ENCODE peak calls at places on chromosome 21, in nine cellular contexts. P, G, E, J, L, R, Y, D and S are unnamed samples.

GRCh38 chr21:46667191-46667734 is 31.8 kb downstream of the PRMT2 start:
- DNase-seq in Y (peak), D (peak), G (peak), J (peak), E (peak), R (no peak), P (no peak), L (no peak), S (peak)

GRCh38 chr21:26448751-26449150 is 124.3 kb downstream of the CYYR1 start:
- DNase-seq in J (no peak), G (no peak), L (no peak), D (no peak), E (no peak), Y (no peak), R (no peak), P (no peak), S (no peak)

GRCh38 chr21:16713331-16714114 is 799.3 kb upstream of the CXADR start:
- DNase-seq in L (no peak), G (no peak), E (no peak), P (no peak), R (no peak), Y (no peak), D (no peak), J (no peak), S (no peak)

GRCh38 chr21:42190492-42190875 is 28.5 kb upstream of the ABCG1 start:
- DNase-seq in P (peak), R (no peak), D (no peak), J (no peak), G (no peak), Y (no peak), L (no peak), E (no peak), S (no peak)

GRCh38 chr21:43968410-43969114 is 43.5 kb upstream of the TRAPPC10 start:
- DNase-seq in D (no peak), Y (no peak), R (no peak), P (no peak), J (no peak), L (no peak), G (no peak), E (no peak), S (no peak)

GRCh38 chr21:38990424-38990794 is 184.7 kb downstream of the ETS2 start:
- DNase-seq in G (peak), J (no peak), L (no peak), D (no peak), P (no peak), Y (peak), R (no peak), E (no peak), S (no peak)

GRCh38 chr21:38955495-38955894 is 149.8 kb downstream of the ETS2 start:
- DNase-seq in G (no peak), Y (peak), P (peak), E (no peak), D (no peak), R (no peak), J (no peak), L (no peak), S (no peak)

GRCh38 chr21:17371470-17371869 is 141.4 kb upstream of the CXADR start:
- DNase-seq in P (no peak), Y (no peak), J (no peak), L (no peak), G (no peak), D (no peak), R (no peak), E (no peak), S (no peak)

GRCh38 chr21:36437745-36438128 is 42.2 kb downstream of the CLDN14 start:
- DNase-seq in J (no peak), E (no peak), Y (no peak), R (no peak), P (no peak), G (no peak), L (no peak), D (no peak), S (no peak)

GRCh38 chr21:27132270-27132669 is 165.4 kb upstream of the ADAMTS5 start:
- DNase-seq in P (no peak), Y (no peak), J (no peak), D (no peak), R (no peak), L (no peak), E (no peak), G (no peak), S (no peak)

GRCh38 chr21:39392296-39392695 is 43.4 kb upstream of the HMGN1 start:
- DNase-seq in Y (no peak), D (no peak), R (no peak), J (no peak), G (no peak), L (no peak), P (no peak), E (no peak), S (no peak)

GRCh38 chr21:33369586-33369985 is 33.6 kb upstream of the IFNGR2 start:
- DNase-seq in J (no peak), R (no peak), E (no peak), D (no peak), G (no peak), L (no peak), Y (no peak), P (no peak), S (no peak)

GRCh38 chr21:34813266-34813886 is 144.6 kb downstream of the CLIC6 start:
- DNase-seq in D (no peak), L (no peak), R (no peak), G (no peak), P (no peak), J (no peak), E (no peak), Y (no peak), S (no peak)

GRCh38 chr21:33135925-33136324 is 66.0 kb downstream of the OLIG1 start:
- DNase-seq in E (no peak), L (no peak), D (no peak), G (no peak), J (no peak), Y (peak), P (no peak), R (no peak), S (no peak)

GRCh38 chr21:44800971-44801467 is 601 bp downstream of the UBE2G2 start:
- DNase-seq in R (peak), Y (peak), J (no peak), E (no peak), G (peak), D (no peak), P (no peak), L (no peak), S (peak)

GRCh38 chr21:36767096-36767495 is 68.2 kb downstream of the SIM2 start:
- DNase-seq in J (no peak), Y (no peak), L (no peak), R (no peak), D (no peak), G (peak), E (no peak), P (no peak), S (no peak)

GRCh38 chr21:16330340-16331319 is 600.8 kb downstream of the USP25 start:
- DNase-seq in Y (peak), G (peak), R (peak), P (no peak), D (no peak), E (no peak), L (no peak), J (no peak), S (peak)

GRCh38 chr21:14889080-14889805 is 175.6 kb downstream of the NRIP1 start:
- DNase-seq in L (no peak), G (no peak), D (no peak), R (no peak), Y (no peak), P (no peak), E (no peak), J (no peak), S (peak)

GRCh38 chr21:39025198-39025597 is 158.1 kb downstream of the PSMG1 start:
- DNase-seq in Y (no peak), G (no peak), J (no peak), L (no peak), R (no peak), D (no peak), E (no peak), P (no peak), S (no peak)

GRCh38 chr21:16517380-16517779 is 787.6 kb downstream of the USP25 start:
- DNase-seq in L (no peak), D (no peak), E (no peak), R (no peak), G (no peak), J (no peak), Y (no peak), P (no peak), S (no peak)

GRCh38 chr21:20779321-20779720 is 218.9 kb upstream of the NCAM2 start:
- DNase-seq in G (no peak), E (no peak), L (no peak), Y (no peak), J (no peak), P (no peak), D (no peak), R (no peak), S (no peak)

GRCh38 chr21:42568834-42569731 is 55.4 kb downstream of the SLC37A1 start:
- DNase-seq in E (no peak), P (no peak), Y (peak), D (peak), R (no peak), J (no peak), L (no peak), G (no peak), S (no peak)

GRCh38 chr21:44370027-44370735 is 16.8 kb downstream of the TRPM2 start:
- DNase-seq in D (no peak), G (peak), Y (peak), P (no peak), R (peak), E (no peak), L (no peak), J (no peak), S (no peak)

GRCh38 chr21:18801468-18801867 is 397.9 kb upstream of the TMPRSS15 start:
- DNase-seq in J (no peak), L (no peak), P (no peak), D (no peak), R (no peak), E (no peak), G (no peak), Y (no peak), S (peak)

GRCh38 chr21:28882345-28882744 is 110.3 kb downstream of the LTN1 start:
- DNase-seq in Y (no peak), D (no peak), G (no peak), J (no peak), L (no peak), E (no peak), P (no peak), R (no peak), S (no peak)

GRCh38 chr21:18522181-18522771 is 118.7 kb upstream of the TMPRSS15 start:
- DNase-seq in Y (peak), J (no peak), P (no peak), D (no peak), E (no peak), L (no peak), R (no peak), G (no peak), S (peak)

GRCh38 chr21:28473530-28474225 is 519.0 kb downstream of the LTN1 start:
- DNase-seq in G (no peak), R (no peak), L (no peak), J (no peak), D (no peak), P (no peak), Y (no peak), E (no peak), S (no peak)

GRCh38 chr21:45318556-45319341 is 31.1 kb upstream of the POFUT2 start:
- DNase-seq in D (no peak), L (no peak), R (no peak), E (no peak), G (peak), P (no peak), J (no peak), Y (no peak), S (no peak)

GRCh38 chr21:31173881-31174555 is 135.7 kb upstream of the KRTAP19-8 start:
- DNase-seq in R (peak), L (no peak), G (peak), J (peak), Y (no peak), D (peak), P (peak), E (peak), S (no peak)

GRCh38 chr21:45135868-45136267 is 61.5 kb downstream of the ADARB1 start:
- DNase-seq in P (no peak), E (no peak), G (no peak), R (no peak), L (no peak), D (no peak), Y (no peak), J (no peak), S (no peak)

GRCh38 chr21:37564924-37565529 is 198.5 kb downstream of the DYRK1A start:
- DNase-seq in P (no peak), Y (peak), R (no peak), L (no peak), G (peak), D (no peak), J (no peak), E (no peak), S (peak)

GRCh38 chr21:15057290-15057689 is 7.5 kb downstream of the NRIP1 start:
- DNase-seq in P (no peak), J (no peak), Y (no peak), G (peak), L (no peak), D (no peak), E (no peak), R (no peak), S (no peak)

GRCh38 chr21:28538987-28539622 is 453.6 kb downstream of the LTN1 start:
- DNase-seq in E (no peak), L (no peak), J (no peak), R (no peak), P (no peak), D (no peak), Y (no peak), G (no peak), S (no peak)

GRCh38 chr21:43362306-43362927 is 64.5 kb downstream of the SIK1 start:
- DNase-seq in D (peak), P (peak), Y (no peak), G (peak), L (peak), J (peak), E (peak), R (no peak), S (peak)

GRCh38 chr21:46229923-46230260 is 1.3 kb upstream of the LSS start:
- DNase-seq in J (no peak), D (no peak), P (no peak), R (no peak), Y (no peak), L (no peak), E (no peak), G (no peak), S (no peak)

GRCh38 chr21:33682992-33683627 is 40.8 kb downstream of the ITSN1 start:
- DNase-seq in D (no peak), E (no peak), R (no peak), Y (no peak), G (peak), L (no peak), J (no peak), P (no peak), S (no peak)

GRCh38 chr21:36211660-36212512 is 55.3 kb downstream of the DOP1B start:
- DNase-seq in L (no peak), Y (no peak), R (no peak), J (no peak), P (no peak), E (no peak), G (no peak), D (no peak), S (no peak)

GRCh38 chr21:35136586-35137254 is 87.6 kb upstream of the RUNX1 start:
- DNase-seq in Y (no peak), D (no peak), J (no peak), R (no peak), P (no peak), E (no peak), L (no peak), G (peak), S (no peak)